ENCODE peak calls at places on chromosomes 3 and 15, in nine cellular contexts. T, M, R, E, Y, S, A, Z and X are unnamed samples.

GRCh38 chr3:52237659-52238172 is 1.2 kb downstream of the TWF2 start:
- DNase-seq in Y (peak), E (peak), A (peak), T (peak), R (peak), S (no peak), M (no peak), Z (peak), X (peak)

GRCh38 chr3:163735394-163735793 is 1342.9 kb downstream of the SI start:
- DNase-seq in E (no peak), A (no peak), Z (no peak), T (no peak), M (no peak), S (no peak), Y (no peak), R (no peak), X (no peak)

GRCh38 chr3:187765342-187765741 is 20.1 kb upstream of the BCL6 start:
- DNase-seq in T (no peak), E (peak), Z (no peak), R (no peak), M (no peak), Y (no peak), S (no peak), A (peak), X (peak)

GRCh38 chr15:44501768-44502366 is 35.1 kb upstream of the EIF3J start:
- DNase-seq in R (no peak), S (no peak), T (no peak), Y (no peak), Z (no peak), A (peak), E (peak), M (no peak), X (peak)

GRCh38 chr15:41545218-41545617 is 1.2 kb upstream of the RPAP1 start:
- DNase-seq in E (no peak), M (no peak), Y (no peak), Z (no peak), S (no peak), A (no peak), R (no peak), T (peak), X (no peak)

GRCh38 chr15:59918994-59919951 is 84.8 kb upstream of the FOXB1 start:
- DNase-seq in E (peak), S (no peak), T (no peak), Y (no peak), M (peak), Z (no peak), A (no peak), R (no peak), X (no peak)

GRCh38 chr3:9809615-9810356 is at the start of gene TTLL3:
- DNase-seq in S (peak), E (peak), R (peak), M (peak), A (peak), Z (peak), Y (peak), T (peak), X (peak)

GRCh38 chr3:148238421-148238821 is 459.3 kb upstream of the AGTR1 start:
- DNase-seq in M (no peak), R (no peak), A (no peak), Y (no peak), T (no peak), S (no peak), Z (no peak), E (no peak), X (no peak)

GRCh38 chr15:72796515-72797337 is 13.2 kb upstream of the ADPGK start:
- DNase-seq in R (peak), S (peak), T (peak), Y (peak), M (peak), A (peak), E (peak), Z (peak), X (peak)

GRCh38 chr3:64311424-64311920 is 86.2 kb upstream of the PRICKLE2 start:
- DNase-seq in Z (peak), R (no peak), M (no peak), E (peak), Y (no peak), A (no peak), T (no peak), S (no peak), X (no peak)